ENCODE peak calls at places on chromosome 16, in four cellular contexts. C is A549, W is IMR-90, A is HepG2. Y is an unnamed sample.

GRCh38 chr16:48393843-48394703 is 8.9 kb upstream of the SIAH1 start:
- DNase-seq in C (no peak), W (peak), A (no peak), Y (no peak)

GRCh38 chr16:7722761-7723160 is 390.1 kb downstream of the RBFOX1 start:
- DNase-seq in C (no peak), W (no peak), A (no peak), Y (no peak)

GRCh38 chr16:48054881-48055601 is 100.8 kb downstream of the ABCC12 start:
- DNase-seq in C (peak), W (peak), A (peak), Y (peak)

GRCh38 chr16:48862087-48862532 is 252.1 kb upstream of the N4BP1 start:
- DNase-seq in C (no peak), W (peak), A (no peak), Y (peak)

GRCh38 chr16:89345663-89346150 is 128.2 kb downstream of the ZNF778 start:
- DNase-seq in C (no peak), W (no peak), A (peak), Y (no peak)

GRCh38 chr16:11145173-11145820 is 110.7 kb downstream of the SOCS1 start:
- DNase-seq in C (no peak), W (peak), A (no peak), Y (no peak)

GRCh38 chr16:89407282-89407924 is 83.0 kb downstream of the ANKRD11 start:
- DNase-seq in C (no peak), W (no peak), A (no peak), Y (no peak)

GRCh38 chr16:9854665-9855064 is 327.6 kb downstream of the GRIN2A start:
- DNase-seq in C (no peak), W (no peak), A (no peak), Y (no peak)

GRCh38 chr16:79037429-79038373 is 562.8 kb downstream of the MAF start:
- DNase-seq in C (no peak), W (no peak), A (peak), Y (no peak)

GRCh38 chr16:24609740-24610420 is 70.5 kb downstream of the RBBP6 start:
- DNase-seq in C (no peak), W (peak), A (peak), Y (no peak)

GRCh38 chr16:82924075-82924854 is 297.5 kb downstream of the CDH13 start:
- DNase-seq in C (no peak), W (no peak), A (no peak), Y (no peak)

GRCh38 chr16:2692251-2692947 is 10.1 kb downstream of the KCTD5 start:
- DNase-seq in C (no peak), W (peak), A (no peak), Y (no peak)

GRCh38 chr16:63461248-63461841 is 1425.1 kb upstream of the CDH8 start:
- DNase-seq in C (no peak), W (peak), A (peak), Y (peak)

GRCh38 chr16:77589071-77589755 is 133.1 kb upstream of the NUDT7 start:
- DNase-seq in C (no peak), W (no peak), A (no peak), Y (no peak)

GRCh38 chr16:73319747-73320146 is 271.8 kb upstream of the ZFHX3 start:
- DNase-seq in C (no peak), W (no peak), A (no peak), Y (no peak)

DNA sequence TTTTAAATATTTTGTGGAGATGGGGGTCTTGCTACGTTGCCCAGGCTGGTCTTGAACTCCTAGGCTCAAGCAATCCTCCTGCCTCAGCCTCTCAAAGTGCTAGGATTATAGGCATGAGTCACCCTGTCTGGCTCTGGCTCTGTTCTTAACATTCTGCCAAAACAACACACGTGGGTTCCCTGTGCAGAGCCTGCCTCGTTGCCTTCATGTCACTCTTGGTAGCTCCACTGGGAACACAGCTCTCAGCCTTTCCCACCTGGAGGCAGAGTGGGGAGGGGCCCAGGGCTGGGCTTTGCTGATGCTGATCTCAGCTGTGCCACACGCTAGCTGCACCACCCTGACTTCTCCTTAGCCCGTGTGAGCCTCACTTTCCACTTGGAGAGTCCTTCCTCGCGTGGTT is 19.3 kb downstream of the CRISPLD2 start:
- DNase-seq in C (no peak), W (peak), A (no peak), Y (no peak)
- TF ChIP-seq MAZ in C (no peak), W (no peak), A (no peak), Y (no peak)

GRCh38 chr16:56262148-56262878 is 71.0 kb downstream of the GNAO1 start:
- DNase-seq in C (no peak), W (no peak), A (no peak), Y (peak)
- TF ChIP-seq MAZ in C (no peak), W (no peak), A (no peak), Y (no peak)

DNA sequence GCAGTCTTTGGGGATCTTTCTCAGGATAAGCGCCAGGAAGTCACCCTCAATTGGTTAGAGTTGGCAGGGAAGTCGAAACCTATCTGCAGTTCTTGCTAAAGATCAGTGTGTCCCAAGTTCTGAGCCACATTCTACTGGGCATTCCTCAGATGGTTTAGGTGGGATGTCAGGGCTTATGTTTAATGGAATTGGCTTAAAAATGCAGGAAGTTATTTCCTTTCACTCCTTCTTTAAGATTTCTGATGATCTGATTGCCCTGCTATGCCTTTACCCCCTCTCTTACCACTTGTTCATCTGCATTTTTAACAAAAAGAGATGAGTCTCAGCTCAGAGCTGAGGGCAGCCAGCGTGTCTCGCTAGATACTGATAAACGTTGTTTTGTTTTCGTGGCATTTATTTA is 30.8 kb downstream of the FOXL1 start:
- DNase-seq in C (no peak), W (peak), A (no peak), Y (no peak)
- TF ChIP-seq MAZ in C (no peak), W (peak), A (no peak), Y (no peak)

DNA sequence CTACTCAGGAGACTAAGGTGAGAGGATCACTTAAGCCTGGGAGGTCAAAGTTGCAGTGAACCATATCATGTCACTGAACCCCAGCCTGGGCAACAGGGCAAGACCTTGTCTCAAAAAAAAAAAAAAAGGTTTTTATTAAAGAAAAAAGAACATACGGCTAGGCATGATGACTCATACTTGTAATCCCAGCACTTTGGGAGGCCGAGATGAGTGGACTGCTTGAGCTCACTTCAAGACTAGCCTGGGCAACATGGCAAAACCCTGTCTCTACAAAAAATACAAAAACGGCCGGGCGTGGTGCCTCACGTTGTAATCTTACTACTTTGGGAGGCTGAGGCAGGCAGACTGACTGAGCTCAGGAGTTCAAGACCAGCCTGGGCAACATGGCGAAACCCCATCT is 38.4 kb downstream of the RANBP10 start:
- DNase-seq in C (no peak), W (peak), A (no peak), Y (no peak)
- TF ChIP-seq MAZ in C (no peak), W (no peak), A (no peak), Y (no peak)

DNA sequence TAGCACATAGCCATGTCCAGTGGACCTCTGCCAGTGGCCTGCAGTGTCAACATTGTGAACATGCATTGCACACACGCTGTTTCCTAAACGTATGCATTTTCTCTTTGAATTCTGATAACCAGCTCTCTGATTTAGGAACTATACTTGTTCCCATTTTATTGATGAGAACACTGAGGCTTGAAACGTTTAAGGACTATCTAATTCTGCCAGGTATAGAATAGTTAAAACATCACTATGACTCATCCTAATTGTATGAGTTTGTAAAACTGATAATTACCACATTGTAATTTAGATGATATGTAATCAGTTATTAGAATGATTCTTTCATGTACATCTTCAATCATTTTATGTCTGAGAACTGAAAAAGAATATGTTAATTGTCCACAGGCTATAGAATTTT is 3.1 kb downstream of the BEAN1 start:
- DNase-seq in C (no peak), W (no peak), A (no peak), Y (no peak)
- TF ChIP-seq MAZ in C (no peak), W (no peak), A (no peak), Y (no peak)